ENCODE peak calls at places on chromosomes 3 and 15, in seven cellular contexts. E is HepG2, P is right atrium auricular region, V is endothelial cell of umbilical vein, R is colonic mucosa, O is cardiac muscle cell, Z is uterus. T is an unnamed sample.

GRCh38 chr3:126555795-126556636 is 2.7 kb downstream of the C3orf22 start:
- DNase-seq in E (no peak), P (peak), V (no peak), R (no peak), O (no peak), Z (peak), T (peak)

GRCh38 chr15:75043509-75044257 is 20.3 kb downstream of the PPCDC start:
- DNase-seq in E (peak), P (peak), V (peak), R (peak), O (no peak), Z (peak), T (peak)

GRCh38 chr15:98658831-98659699 is 10.7 kb downstream of the IGF1R start:
- DNase-seq in E (peak), P (no peak), V (peak), R (peak), O (peak), Z (peak), T (no peak)

GRCh38 chr15:66401130-66402021 is 14.7 kb downstream of the MAP2K1 start:
- DNase-seq in E (no peak), P (no peak), V (no peak), R (no peak), O (no peak), Z (no peak), T (no peak)

GRCh38 chr15:95174281-95174680 is 942.9 kb downstream of the MCTP2 start:
- DNase-seq in E (no peak), P (no peak), V (no peak), R (no peak), O (no peak), Z (peak), T (no peak)

GRCh38 chr3:31968927-31969418 is 12.1 kb downstream of the OSBPL10 start:
- DNase-seq in E (peak), P (no peak), V (peak), R (peak), O (no peak), Z (no peak), T (peak)

GRCh38 chr3:15875016-15875689 is 77.4 kb upstream of the ANKRD28 start:
- DNase-seq in E (no peak), P (no peak), V (no peak), R (no peak), O (no peak), Z (no peak), T (no peak)

GRCh38 chr3:151265866-151266265 is 12.5 kb downstream of the P2RY14 start:
- DNase-seq in E (no peak), P (no peak), V (no peak), R (no peak), O (no peak), Z (no peak), T (no peak)

GRCh38 chr3:107690522-107691138 is 167.9 kb downstream of the BBX start:
- DNase-seq in E (peak), P (no peak), V (peak), R (no peak), O (peak), Z (no peak), T (no peak)

GRCh38 chr15:65304393-65305143 is at the start of gene RNU5B-1:
- DNase-seq in E (peak), P (no peak), V (peak), R (peak), O (peak), Z (peak), T (no peak)

GRCh38 chr3:4493931-4494806 is 1.0 kb downstream of the ITPR1 start:
- DNase-seq in E (no peak), P (peak), V (peak), R (peak), O (peak), Z (peak), T (peak)

GRCh38 chr3:155424041-155424605 is 130.6 kb upstream of the STRIT1 start:
- DNase-seq in E (no peak), P (no peak), V (no peak), R (no peak), O (no peak), Z (no peak), T (peak)

GRCh38 chr15:31974855-31975421 is 55.4 kb upstream of the CHRNA7 start:
- DNase-seq in E (peak), P (no peak), V (peak), R (peak), O (peak), Z (no peak), T (peak)

GRCh38 chr15:94638183-94638582 is 406.8 kb downstream of the MCTP2 start:
- DNase-seq in E (no peak), P (no peak), V (no peak), R (no peak), O (no peak), Z (no peak), T (peak)

GRCh38 chr3:42505203-42505848 is 2.9 kb downstream of the VIPR1 start:
- DNase-seq in E (no peak), P (peak), V (no peak), R (peak), O (no peak), Z (peak), T (no peak)

GRCh38 chr3:131840151-131840797 is 194.5 kb downstream of the CPNE4 start:
- DNase-seq in E (no peak), P (no peak), V (no peak), R (no peak), O (no peak), Z (no peak), T (no peak)

GRCh38 chr15:65423977-65424679 is 1.4 kb upstream of the IGDCC4 start:
- DNase-seq in E (no peak), P (no peak), V (no peak), R (no peak), O (no peak), Z (no peak), T (no peak)

GRCh38 chr15:99925661-99926461 is 192.6 kb upstream of the LYSMD4 start:
- DNase-seq in E (no peak), P (peak), V (peak), R (peak), O (peak), Z (peak), T (peak)

GRCh38 chr15:75159244-75159643 is 42.4 kb upstream of the C15orf39 start:
- DNase-seq in E (no peak), P (no peak), V (no peak), R (no peak), O (no peak), Z (no peak), T (no peak)

GRCh38 chr3:46540550-46540949 is 25.6 kb downstream of the LRRC2 start:
- DNase-seq in E (no peak), P (no peak), V (no peak), R (no peak), O (no peak), Z (no peak), T (peak)

GRCh38 chr3:46537789-46538188 is 28.3 kb downstream of the LRRC2 start:
- DNase-seq in E (no peak), P (no peak), V (no peak), R (no peak), O (no peak), Z (no peak), T (peak)

GRCh38 chr3:46537316-46537715 is 28.8 kb downstream of the LRRC2 start:
- DNase-seq in E (no peak), P (no peak), V (no peak), R (no peak), O (no peak), Z (no peak), T (peak)

GRCh38 chr3:46539443-46540005 is 26.6 kb downstream of the LRRC2 start:
- DNase-seq in E (no peak), P (no peak), V (no peak), R (no peak), O (no peak), Z (no peak), T (peak)

GRCh38 chr3:46538803-46539442 is 27.2 kb downstream of the LRRC2 start:
- DNase-seq in E (no peak), P (no peak), V (peak), R (peak), O (peak), Z (peak), T (peak)
- H3K4me3 ChIP-seq in E (no peak), P (no peak), V (no peak), R (no peak), O (no peak), Z (no peak), T (no peak)

GRCh38 chr3:9399746-9400145 is 2.3 kb downstream of the SETD5 start:
- DNase-seq in E (peak), P (peak), V (peak), R (peak), O (peak), Z (peak), T (no peak)
- TF ChIP-seq CTCF in E (peak), P (peak), V (no peak), R (no peak), O (peak), Z (no peak), T (peak)

GRCh38 chr3:122802323-122802722 is 7.5 kb downstream of the SLC49A4 start:
- DNase-seq in E (no peak), P (no peak), V (no peak), R (no peak), O (no peak), Z (no peak), T (no peak)
- H3K27ac ChIP-seq in E (no peak), P (no peak), V (no peak), R (no peak), O (no peak), Z (no peak), T (no peak)

GRCh38 chr3:157235291-157235690 is 75.3 kb upstream of the CCNL1 start:
- DNase-seq in E (no peak), P (no peak), V (no peak), R (no peak), O (no peak), Z (no peak), T (no peak)

GRCh38 chr3:157237886-157238285 is 77.9 kb upstream of the CCNL1 start:
- DNase-seq in E (no peak), P (no peak), V (no peak), R (no peak), O (no peak), Z (no peak), T (no peak)

GRCh38 chr3:157231071-157231470 is 71.1 kb upstream of the CCNL1 start:
- DNase-seq in E (no peak), P (no peak), V (no peak), R (no peak), O (no peak), Z (no peak), T (no peak)

GRCh38 chr3:157232146-157232545 is 72.2 kb upstream of the CCNL1 start:
- DNase-seq in E (no peak), P (no peak), V (no peak), R (no peak), O (no peak), Z (no peak), T (no peak)

GRCh38 chr3:157233923-157234322 is 74.0 kb upstream of the CCNL1 start:
- DNase-seq in E (no peak), P (no peak), V (no peak), R (no peak), O (no peak), Z (no peak), T (no peak)
- H3K4me3 ChIP-seq in E (no peak), P (no peak), V (no peak), R (no peak), O (no peak), Z (no peak), T (no peak)

DNA sequence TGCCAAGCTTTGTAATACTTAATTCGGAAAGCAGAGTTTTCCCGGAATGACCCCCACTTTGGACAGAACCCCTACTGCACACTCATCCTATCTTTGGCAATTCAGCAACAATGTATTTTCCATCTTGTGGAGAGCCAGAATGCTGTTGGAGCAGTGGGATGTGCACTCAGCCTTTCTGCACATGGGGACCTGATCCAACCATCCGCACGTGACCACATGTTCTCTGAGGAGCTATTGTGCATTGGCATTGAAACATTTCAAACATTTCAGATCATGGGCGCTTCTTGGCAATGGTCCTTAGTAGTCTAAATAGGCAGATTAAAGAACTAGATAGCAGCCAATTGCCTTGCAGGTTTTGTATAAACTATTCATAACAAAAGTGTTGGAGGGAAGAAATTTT is 163.1 kb upstream of the THBS1 start:
- DNase-seq in E (no peak), P (no peak), V (no peak), R (no peak), O (no peak), Z (no peak), T (peak)
- TF ChIP-seq CTCF in E (no peak), P (no peak), V (no peak), R (no peak), O (no peak), Z (no peak), T (no peak)

GRCh38 chr15:58522865-58523264 is 91.1 kb downstream of the LIPC start:
- DNase-seq in E (no peak), P (no peak), V (no peak), R (no peak), O (no peak), Z (no peak), T (no peak)

GRCh38 chr15:58521293-58521991 is 89.7 kb downstream of the LIPC start:
- DNase-seq in E (peak), P (peak), V (peak), R (no peak), O (no peak), Z (no peak), T (no peak)

GRCh38 chr15:58522391-58522790 is 90.6 kb downstream of the LIPC start:
- DNase-seq in E (no peak), P (no peak), V (no peak), R (no peak), O (no peak), Z (no peak), T (no peak)

GRCh38 chr15:58520464-58520863 is 88.7 kb downstream of the LIPC start:
- DNase-seq in E (no peak), P (no peak), V (peak), R (no peak), O (no peak), Z (no peak), T (no peak)

GRCh38 chr15:58520936-58521292 is 89.1 kb downstream of the LIPC start:
- DNase-seq in E (no peak), P (no peak), V (peak), R (no peak), O (no peak), Z (no peak), T (no peak)
- H3K27ac ChIP-seq in E (no peak), P (peak), V (peak), R (no peak), O (no peak), Z (peak), T (no peak)

T was measured in esophagus muscularis mucosa.